ENCODE peak calls at places on chromosomes 3 and 15, in ten cellular contexts. E is omental fat pad; G is B cell; S is neuronal stem cell; O is GDM1; P is M059J; W is KG1; U is activated CD4-positive, alpha-beta T cell treated with anti-CD3 and anti-CD28 coated beads, Interleukin-2, amount 50 U/mL, for 1 hour; C is activated T-cell treated with anti-CD3 and anti-CD28 coated beads, Interleukin-2, amount 50 U/mL, for 4 hours; Q is retina. R is an unnamed sample.

GRCh38 chr3:197494366-197495058 is 61.3 kb downstream of the BDH1 start:
- DNase-seq in C (no peak), E (no peak), O (no peak), P (no peak), U (no peak), W (no peak), S (no peak), Q (no peak), G (no peak), R (no peak)

GRCh38 chr15:68376447-68377060 is 55.4 kb downstream of the ITGA11 start:
- DNase-seq in W (no peak), E (no peak), S (no peak), P (no peak), U (no peak), C (no peak), Q (no peak), G (no peak), O (no peak), R (no peak)

GRCh38 chr3:5729852-5730251 is 542.3 kb downstream of the EDEM1 start:
- DNase-seq in C (no peak), G (no peak), S (no peak), W (no peak), P (no peak), O (no peak), E (no peak), U (no peak), Q (no peak), R (no peak)

GRCh38 chr3:73101916-73102315 is 40.5 kb downstream of the EBLN2 start:
- DNase-seq in U (no peak), W (no peak), C (no peak), G (no peak), S (no peak), O (no peak), E (no peak), Q (no peak), P (no peak), R (no peak)

GRCh38 chr3:61780455-61781239 is 219.3 kb downstream of the PTPRG start:
- DNase-seq in O (no peak), U (no peak), P (no peak), Q (no peak), E (no peak), S (no peak), G (no peak), C (no peak), W (no peak), R (no peak)

GRCh38 chr3:149608987-149609386 is 48.8 kb downstream of the WWTR1 start:
- DNase-seq in Q (no peak), U (no peak), C (no peak), S (no peak), O (no peak), W (no peak), G (no peak), E (no peak), P (no peak), R (no peak)

GRCh38 chr3:48155122-48155521 is 33.1 kb downstream of the CDC25A start:
- DNase-seq in Q (no peak), P (peak), E (no peak), S (no peak), G (no peak), W (no peak), O (no peak), C (no peak), U (no peak), R (no peak)

GRCh38 chr3:161548301-161548700 is 51.7 kb downstream of the OTOL1 start:
- DNase-seq in E (no peak), P (peak), U (no peak), S (no peak), O (no peak), W (no peak), Q (no peak), G (no peak), C (no peak), R (no peak)

GRCh38 chr3:107284570-107284969 is 92.7 kb upstream of the CCDC54 start:
- DNase-seq in W (no peak), P (peak), S (no peak), Q (no peak), U (no peak), G (no peak), C (no peak), E (no peak), O (no peak), R (no peak)

GRCh38 chr15:68464451-68465090 is 32.6 kb upstream of the ITGA11 start:
- DNase-seq in E (no peak), W (no peak), S (no peak), Q (no peak), O (no peak), U (no peak), P (peak), G (no peak), C (no peak), R (no peak)